ENCODE peak calls at places on chromosomes 13 and 19, in five cellular contexts. T is H1, W is neuronal stem cell, P is H9, Q is trophoblast cell. E is an unnamed sample.

GRCh38 chr19:37506387-37507166 is at the start of gene ZNF793:
- DNase-seq in W (peak), T (peak), P (peak), Q (peak), E (peak)

GRCh38 chr19:53881482-53882390 is at the start of gene PRKCG:
- DNase-seq in T (no peak), Q (peak), W (peak), P (peak), E (peak)

GRCh38 chr13:100520936-100521765 is 67.4 kb downstream of the GGACT start:
- DNase-seq in P (peak), W (no peak), Q (no peak), T (no peak), E (no peak)

GRCh38 chr19:58003153-58003828 is 671 bp upstream of the ZNF606 start:
- DNase-seq in W (no peak), P (peak), T (no peak), Q (no peak), E (peak)

GRCh38 chr19:39908803-39909202 is 25.6 kb downstream of the FCGBP start:
- DNase-seq in W (no peak), Q (no peak), P (no peak), T (no peak), E (no peak)

GRCh38 chr19:48487944-48488343 is 18.8 kb downstream of the CYTH2 start:
- DNase-seq in T (no peak), Q (peak), P (no peak), W (no peak), E (peak)

GRCh38 chr19:12112238-12112637 is 27.9 kb downstream of the ZNF20 start:
- DNase-seq in Q (no peak), P (no peak), T (no peak), W (no peak), E (no peak)

GRCh38 chr19:32924200-32924599 is 47.6 kb downstream of the CEP89 start:
- DNase-seq in W (no peak), T (no peak), P (no peak), Q (no peak), E (peak)

GRCh38 chr13:94371855-94372254 is 107.6 kb downstream of the DCT start:
- DNase-seq in Q (no peak), T (no peak), P (no peak), W (no peak), E (no peak)

GRCh38 chr13:105165449-105166125 is 1369.9 kb downstream of the EFNB2 start:
- DNase-seq in W (no peak), T (no peak), P (no peak), Q (no peak), E (no peak)

GRCh38 chr13:112487127-112487517 is 100.8 kb downstream of the TUBGCP3 start:
- DNase-seq in P (no peak), T (no peak), Q (no peak), W (no peak), E (no peak)

GRCh38 chr19:5985098-5985783 is 7.3 kb upstream of the RANBP3 start:
- DNase-seq in W (no peak), Q (peak), P (no peak), T (no peak), E (peak)
- H2BK5ac ChIP-seq in W (no peak), Q (no peak), P (no peak), T (no peak), E (no peak)

DNA sequence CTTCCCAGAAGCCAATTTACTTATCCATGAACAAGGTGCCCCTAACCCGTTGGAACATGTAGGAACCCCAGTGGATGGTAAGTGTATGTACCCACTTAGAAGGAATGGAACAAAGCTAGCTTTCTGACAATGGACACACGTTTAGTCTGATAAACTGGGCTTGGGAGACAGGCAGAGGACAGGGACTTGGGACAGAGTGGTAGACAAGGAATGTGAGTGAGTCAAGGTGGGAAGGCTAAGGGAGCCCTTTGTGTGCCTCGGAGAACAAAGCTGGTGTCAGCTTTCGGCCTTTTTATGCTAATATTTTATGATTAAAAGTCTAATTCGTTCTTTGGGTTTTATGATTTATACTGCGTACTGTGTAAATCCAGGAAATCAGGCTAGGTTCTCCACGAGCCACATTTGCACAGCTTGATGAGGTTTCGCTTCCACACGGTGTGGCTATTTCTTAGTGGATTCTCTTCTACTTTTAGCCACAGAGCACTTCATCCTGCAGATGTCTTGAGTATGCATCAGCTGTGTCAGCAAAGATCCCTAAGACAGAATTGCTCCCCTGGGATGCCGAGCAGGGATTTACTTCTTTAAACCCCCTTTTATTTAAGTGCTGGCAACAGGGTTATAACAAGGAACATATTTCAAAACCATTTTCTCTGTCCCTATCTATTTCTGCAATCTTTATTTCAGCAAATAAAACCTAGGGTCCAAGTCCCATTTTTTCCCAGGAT is 258.5 kb downstream of the DLEU7 start:
- DNase-seq in T (no peak), P (no peak), Q (no peak), W (no peak), E (peak)
- H3K9ac ChIP-seq in T (no peak), P (no peak), Q (no peak), W (no peak), E (no peak)

DNA sequence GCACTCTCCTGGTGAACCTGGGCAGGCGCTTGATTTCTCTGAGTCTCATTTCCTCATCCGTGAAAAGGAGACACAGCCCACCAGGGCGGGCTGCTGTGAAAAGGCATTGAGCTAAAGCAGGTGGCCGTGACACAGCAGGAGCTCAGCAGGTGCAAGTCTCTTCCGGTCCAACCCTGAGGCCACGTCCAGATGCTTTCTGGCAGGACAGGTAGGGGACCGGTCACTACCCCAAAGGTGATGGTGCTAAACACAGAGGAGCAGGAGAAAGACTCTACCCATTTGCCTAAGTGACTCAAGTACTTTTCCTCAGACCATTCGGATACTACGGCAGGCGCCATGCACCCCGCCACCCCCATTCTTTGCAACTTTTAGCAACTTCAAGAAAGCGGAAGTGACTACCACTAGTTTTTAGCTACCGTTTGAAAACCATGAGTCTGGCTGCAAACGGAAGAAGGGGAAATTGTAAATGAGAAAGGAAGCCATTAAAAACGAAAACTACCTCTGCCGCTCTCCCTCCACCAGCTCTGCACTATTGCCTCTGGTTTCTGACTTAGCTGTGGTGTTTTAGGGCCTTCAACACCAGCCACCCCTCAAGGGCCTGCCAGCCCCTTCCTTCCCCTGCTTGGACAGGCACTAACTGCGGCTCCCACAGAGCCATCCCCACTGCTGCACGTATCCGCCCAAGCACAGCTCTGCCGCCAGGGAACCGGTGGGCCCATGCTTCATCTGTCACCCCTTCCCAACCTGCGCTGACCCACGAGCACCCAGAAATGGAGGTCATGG is 4.8 kb downstream of the PPP6R1 start:
- DNase-seq in W (no peak), Q (peak), T (no peak), P (no peak), E (no peak)
- H2BK12ac ChIP-seq in W (no peak), Q (no peak), T (no peak), P (no peak), E (no peak)

GRCh38 chr19:44050740-44051653 is 839 bp upstream of the ZNF223 start:
- DNase-seq in Q (no peak), P (peak), T (no peak), W (no peak), E (peak)

GRCh38 chr19:44055870-44056269 is 4.0 kb downstream of the ZNF223 start:
- DNase-seq in T (no peak), W (no peak), P (peak), Q (no peak), E (no peak)

DNA sequence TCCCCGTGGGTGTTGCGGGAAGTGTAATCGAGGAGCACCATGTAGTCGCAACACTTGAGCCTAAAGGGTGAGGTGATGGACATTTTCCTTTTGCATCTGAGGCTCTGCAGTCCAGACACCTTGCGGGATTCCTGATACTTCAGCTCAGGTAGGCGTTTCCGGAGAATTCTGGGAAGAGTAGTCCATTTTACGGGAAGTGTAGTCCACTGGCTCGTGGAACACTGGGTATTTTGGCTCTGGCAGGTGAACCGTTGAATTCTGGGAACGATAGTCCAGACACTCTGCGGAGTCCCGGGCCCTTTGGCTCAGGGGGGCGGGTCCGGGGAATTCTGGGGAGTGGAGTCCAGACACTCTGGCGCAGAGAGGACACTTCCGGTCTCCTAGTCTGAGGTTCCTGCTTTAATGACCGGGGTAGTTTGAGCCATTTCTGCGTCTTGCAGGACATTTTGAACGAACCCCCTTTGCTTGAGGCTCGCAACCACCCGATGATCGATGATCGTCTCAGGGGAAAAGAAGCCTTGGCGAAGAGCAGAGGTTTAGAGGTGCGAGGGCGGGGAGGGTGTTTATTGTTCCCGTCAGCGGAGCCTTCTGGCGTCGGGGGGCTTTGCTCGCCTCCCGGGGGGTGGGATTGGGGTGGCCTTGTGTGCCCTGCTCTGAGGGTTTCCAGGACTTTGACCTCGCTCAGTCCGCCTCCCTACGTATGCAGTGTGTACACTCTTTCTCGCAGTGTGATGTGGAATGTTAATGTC is at the start of gene ZNF223:
- DNase-seq in T (peak), W (peak), Q (peak), P (peak), E (peak)
- H2BK5ac ChIP-seq in T (peak), W (no peak), Q (no peak), P (no peak), E (no peak)

DNA sequence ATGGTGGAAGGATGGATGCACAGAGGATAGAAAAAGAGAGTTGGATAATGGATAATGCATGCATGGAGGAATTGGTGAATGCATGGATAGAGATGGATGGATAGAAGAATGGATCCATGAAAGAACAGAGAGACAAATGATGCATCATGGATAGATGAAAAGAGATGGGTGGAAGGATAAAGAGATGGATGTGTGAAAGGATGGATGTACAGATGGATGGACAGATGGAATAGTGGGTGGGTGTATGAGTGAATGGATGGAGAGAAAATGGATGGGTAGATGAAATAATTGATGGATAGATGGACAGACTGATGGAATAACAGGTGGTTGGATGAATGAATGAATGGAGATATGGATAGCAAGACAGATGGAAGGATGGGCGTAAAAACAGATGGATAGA is 25.7 kb downstream of the OLFM2 start:
- DNase-seq in W (no peak), P (no peak), Q (no peak), T (no peak), E (no peak)
- H3K9ac ChIP-seq in W (no peak), P (no peak), Q (no peak), T (no peak), E (no peak)

GRCh38 chr13:46121597-46122163 is 16.8 kb upstream of the CPB2 start:
- DNase-seq in W (no peak), P (no peak), Q (peak), T (no peak), E (no peak)

GRCh38 chr13:46119883-46120614 is 15.2 kb upstream of the CPB2 start:
- DNase-seq in T (no peak), P (no peak), W (no peak), Q (peak), E (peak)

GRCh38 chr13:46124531-46124966 is 19.7 kb upstream of the CPB2 start:
- DNase-seq in P (no peak), Q (no peak), W (no peak), T (no peak), E (no peak)

GRCh38 chr13:46121033-46121432 is 16.2 kb upstream of the CPB2 start:
- DNase-seq in Q (peak), T (no peak), P (no peak), W (no peak), E (no peak)

DNA sequence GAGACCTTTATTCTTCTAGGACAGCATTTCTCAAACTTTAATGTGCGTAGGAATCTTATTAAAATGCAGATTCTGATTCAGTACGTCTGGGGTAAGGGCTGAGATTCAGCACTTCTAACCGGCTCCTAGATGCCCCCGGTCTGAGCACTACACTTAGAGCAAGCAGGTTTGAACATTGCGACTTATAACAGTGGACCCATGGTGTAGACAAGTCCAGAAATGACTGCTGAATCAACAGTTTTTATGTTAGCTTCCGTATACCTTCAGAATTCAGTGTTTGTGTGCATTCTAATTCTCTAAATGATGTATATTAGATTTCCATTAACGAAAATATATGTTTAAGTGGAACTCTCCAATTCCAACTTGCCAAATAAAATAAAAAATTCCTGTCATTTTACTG is 17.5 kb upstream of the CPB2 start:
- DNase-seq in P (no peak), Q (no peak), W (no peak), T (no peak), E (no peak)
- H2BK12ac ChIP-seq in P (no peak), Q (no peak), W (no peak), T (no peak), E (no peak)

E was measured in mesenchymal stem cell.